ENCODE peak calls at places on chromosomes 2 and 18, in six cellular contexts. C is Karpas-422, L is left lung, B is psoas muscle, V is adrenal gland, Y is cardiac muscle cell. T is an unnamed sample.

GRCh38 chr2:90069290-90069894 is 1377.9 kb downstream of the RPIA start:
- DNase-seq in V (no peak), L (no peak), B (peak), C (peak), Y (peak), T (no peak)

GRCh38 chr2:46939596-46940359 is 24.2 kb upstream of the MCFD2 start:
- DNase-seq in V (peak), B (no peak), Y (no peak), C (no peak), L (no peak), T (no peak)

GRCh38 chr2:204654679-204655078 is 109.4 kb downstream of the PARD3B start:
- DNase-seq in V (no peak), B (no peak), L (no peak), C (no peak), Y (no peak), T (no peak)

GRCh38 chr2:14348247-14348646 is 284.3 kb upstream of the LRATD1 start:
- DNase-seq in B (no peak), C (no peak), V (no peak), Y (no peak), L (no peak), T (no peak)

GRCh38 chr2:103435010-103435409 is 673.2 kb downstream of the TMEM182 start:
- DNase-seq in C (no peak), V (no peak), Y (no peak), L (no peak), B (no peak), T (no peak)

GRCh38 chr2:134739879-134740301 is 21.1 kb upstream of the TMEM163 start:
- DNase-seq in Y (no peak), V (no peak), L (peak), C (peak), B (no peak), T (no peak)

GRCh38 chr2:234606906-234607305 is 110.0 kb upstream of the ARL4C start:
- DNase-seq in C (no peak), V (no peak), L (no peak), Y (no peak), B (no peak), T (no peak)

GRCh38 chr2:108988796-108989713 is at the start of gene EDAR:
- DNase-seq in V (peak), Y (peak), C (peak), L (no peak), B (no peak), T (no peak)

GRCh38 chr18:12057419-12058039 is 36.1 kb upstream of the ANKRD62 start:
- DNase-seq in C (no peak), B (no peak), V (no peak), Y (no peak), L (peak), T (no peak)

GRCh38 chr2:120940726-120941256 is 205.1 kb downstream of the GLI2 start:
- DNase-seq in Y (no peak), C (no peak), V (no peak), L (no peak), B (no peak), T (no peak)

GRCh38 chr2:157305713-157306110 is 19.9 kb downstream of the ERMN start:
- DNase-seq in C (no peak), L (no peak), B (no peak), Y (no peak), V (no peak), T (no peak)

GRCh38 chr2:38535745-38536506 is 66.8 kb downstream of the HNRNPLL start:
- DNase-seq in C (peak), V (peak), Y (peak), B (peak), L (peak), T (peak)

GRCh38 chr2:19124135-19124534 is 234.3 kb downstream of the OSR1 start:
- DNase-seq in B (no peak), L (no peak), C (no peak), Y (no peak), V (no peak), T (no peak)

GRCh38 chr2:60819155-60819862 is 62.1 kb upstream of the REL start:
- DNase-seq in L (peak), Y (no peak), C (no peak), B (no peak), V (peak), T (no peak)

GRCh38 chr18:10015941-10016819 is 102.4 kb downstream of the VAPA start:
- DNase-seq in V (no peak), C (no peak), Y (peak), B (no peak), L (no peak), T (no peak)

GRCh38 chr18:34697891-34698290 is 12.2 kb upstream of the DTNA start:
- DNase-seq in Y (no peak), B (no peak), V (no peak), C (no peak), L (no peak), T (no peak)

GRCh38 chr18:21499997-21500396 is 100.5 kb downstream of the ESCO1 start:
- DNase-seq in L (no peak), Y (no peak), C (no peak), B (no peak), V (no peak), T (no peak)

GRCh38 chr2:168089200-168089599 is 158.2 kb downstream of the STK39 start:
- DNase-seq in L (no peak), C (no peak), Y (no peak), B (no peak), V (no peak), T (no peak)

GRCh38 chr2:53945538-53945937 is 25.3 kb downstream of the PSME4 start:
- DNase-seq in Y (no peak), C (no peak), B (no peak), V (no peak), L (no peak), T (no peak)

GRCh38 chr2:239963646-239964205 is 61.4 kb downstream of the NDUFA10 start:
- DNase-seq in L (no peak), C (no peak), B (no peak), Y (no peak), V (no peak), T (no peak)

GRCh38 chr18:20988726-20989125 is 122.9 kb downstream of the ROCK1 start:
- DNase-seq in V (no peak), L (no peak), Y (no peak), B (no peak), C (no peak), T (no peak)

GRCh38 chr2:98903767-98904485 is 32.1 kb downstream of the CRACDL start:
- DNase-seq in B (no peak), Y (no peak), V (peak), C (no peak), L (peak), T (peak)

GRCh38 chr2:239316562-239317465 is 84.0 kb downstream of the HDAC4 start:
- DNase-seq in L (peak), B (peak), V (peak), C (no peak), Y (no peak), T (peak)

GRCh38 chr2:188378551-188378950 is 86.9 kb downstream of the GULP1 start:
- DNase-seq in B (no peak), V (no peak), L (no peak), Y (no peak), C (no peak), T (no peak)

GRCh38 chr2:227163998-227164744 is at the start of the genes COL4A3 and COL4A4:
- DNase-seq in B (peak), C (no peak), L (peak), V (peak), Y (peak), T (peak)

GRCh38 chr2:18855027-18855426 is 265.7 kb upstream of the NT5C1B start:
- DNase-seq in Y (no peak), V (no peak), L (no peak), C (no peak), B (no peak), T (no peak)

GRCh38 chr2:134479696-134480330 is 225.9 kb downstream of the MGAT5 start:
- DNase-seq in L (no peak), Y (no peak), V (peak), C (no peak), B (no peak), T (peak)

GRCh38 chr2:17133052-17133671 is 385.1 kb downstream of the RAD51AP2 start:
- DNase-seq in Y (no peak), L (no peak), B (no peak), C (no peak), V (no peak), T (no peak)

GRCh38 chr2:76642122-76642521 is 880.1 kb downstream of the LRRTM4 start:
- DNase-seq in Y (peak), V (no peak), L (no peak), C (no peak), B (no peak), T (no peak)

GRCh38 chr2:168529900-168530561 is 74.0 kb downstream of the CERS6 start:
- DNase-seq in C (no peak), Y (no peak), B (no peak), V (no peak), L (no peak), T (no peak)

GRCh38 chr2:50596521-50596920 is 435.4 kb downstream of the NRXN1 start:
- DNase-seq in L (no peak), V (no peak), C (no peak), B (no peak), Y (no peak), T (no peak)

GRCh38 chr2:218257390-218257981 is 3.3 kb upstream of the GPBAR1 start:
- DNase-seq in B (no peak), V (peak), C (peak), Y (no peak), L (peak), T (peak)

GRCh38 chr2:41723531-41723930 is 324.3 kb upstream of the PKDCC start:
- DNase-seq in Y (no peak), V (no peak), L (no peak), B (no peak), C (no peak), T (no peak)

GRCh38 chr2:45024600-45025291 is 15.5 kb upstream of the SIX2 start:
- DNase-seq in C (peak), B (peak), V (no peak), Y (no peak), L (peak), T (no peak)

GRCh38 chr2:234444888-234445287 is 52.0 kb downstream of the ARL4C start:
- DNase-seq in C (peak), B (peak), V (no peak), Y (no peak), L (peak), T (no peak)

GRCh38 chr2:83162421-83162820 is 1296.7 kb downstream of the SUCLG1 start:
- DNase-seq in V (no peak), Y (no peak), B (no peak), L (no peak), C (no peak), T (no peak)

GRCh38 chr2:157895531-157895930 is 19.4 kb upstream of the ACVR1 start:
- DNase-seq in B (no peak), Y (no peak), L (no peak), C (no peak), V (no peak), T (no peak)

GRCh38 chr2:109089602-109090300 is 39.3 kb upstream of the SH3RF3 start:
- DNase-seq in V (no peak), L (no peak), C (no peak), Y (no peak), B (no peak), T (no peak)

GRCh38 chr2:241797441-241798080 is 11.4 kb upstream of the NEU4 start:
- DNase-seq in V (no peak), B (peak), L (no peak), C (no peak), Y (no peak), T (peak)

GRCh38 chr18:78543201-78543725 is 436.4 kb upstream of the SALL3 start:
- DNase-seq in B (no peak), V (no peak), Y (no peak), C (no peak), L (no peak), T (no peak)

GRCh38 chr18:8734496-8734895 is 29.1 kb downstream of the MTCL1 start:
- DNase-seq in V (no peak), Y (no peak), C (no peak), L (no peak), B (no peak), T (no peak)

GRCh38 chr18:8735274-8735673 is 29.9 kb downstream of the MTCL1 start:
- DNase-seq in B (no peak), C (no peak), V (no peak), L (no peak), Y (no peak), T (no peak)

GRCh38 chr18:8726963-8727730 is 21.8 kb downstream of the MTCL1 start:
- DNase-seq in L (no peak), B (no peak), V (no peak), C (no peak), Y (no peak), T (no peak)

GRCh38 chr18:8730080-8730827 is 24.9 kb downstream of the MTCL1 start:
- DNase-seq in C (no peak), L (peak), B (peak), Y (no peak), V (peak), T (no peak)

DNA sequence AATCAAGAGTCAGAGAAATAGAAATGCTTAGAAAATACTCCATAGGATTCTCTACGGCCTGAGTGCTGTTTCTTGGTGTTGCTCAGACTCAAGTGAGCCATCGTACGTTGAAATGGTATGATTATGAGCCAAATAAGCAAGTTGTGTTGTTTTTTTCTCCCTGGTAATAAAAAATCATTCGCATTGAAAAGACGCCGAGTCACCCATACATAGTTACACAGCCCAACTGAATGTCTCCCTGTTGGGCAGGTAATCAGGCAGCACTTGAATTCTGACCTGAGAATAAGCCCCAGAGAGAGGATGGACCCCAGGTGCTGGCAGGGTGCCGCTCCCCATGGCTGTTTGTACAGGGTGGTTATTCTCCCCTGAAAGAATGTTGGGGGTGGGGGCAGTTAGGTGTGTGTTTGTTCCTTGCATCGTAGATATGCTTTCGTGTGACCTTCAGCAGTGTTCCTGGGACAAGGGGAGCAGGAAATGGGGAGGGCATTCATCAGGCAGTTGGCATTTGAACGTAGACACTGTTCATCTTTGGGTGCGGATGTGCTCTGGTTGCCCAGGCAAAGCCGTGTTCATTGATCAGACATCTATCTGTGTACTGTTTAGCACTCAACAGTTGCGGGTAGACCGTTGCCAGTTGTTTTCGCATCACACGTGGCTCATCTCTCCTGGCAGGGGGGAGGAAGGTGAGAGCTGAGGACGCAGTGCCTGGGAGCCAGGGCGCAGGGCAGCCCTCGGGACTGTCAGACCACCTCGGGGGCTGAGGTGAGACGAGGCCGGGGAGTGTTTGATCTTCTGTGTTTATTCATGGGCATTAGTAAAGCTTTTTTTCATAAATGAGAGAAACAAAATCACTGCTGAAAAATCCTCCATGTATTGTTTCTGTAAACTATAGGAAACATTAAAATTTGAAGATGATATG is 27.3 kb downstream of the MTCL1 start:
- DNase-seq in Y (no peak), C (no peak), B (no peak), V (no peak), L (no peak), T (no peak)
- H3K4me3 ChIP-seq in Y (no peak), C (no peak), B (no peak), V (no peak), L (no peak), T (no peak)

GRCh38 chr18:72543362-72544055 is 633 bp downstream of the CBLN2 start:
- DNase-seq in B (no peak), Y (peak), L (no peak), V (no peak), C (no peak), T (no peak)

GRCh38 chr18:72539861-72540260 is 4.3 kb downstream of the CBLN2 start:
- DNase-seq in L (no peak), V (no peak), Y (no peak), B (no peak), C (no peak), T (no peak)

GRCh38 chr18:72541871-72542690 is 2.1 kb downstream of the CBLN2 start:
- DNase-seq in L (no peak), Y (peak), C (no peak), B (no peak), V (no peak), T (no peak)

GRCh38 chr18:72542993-72543361 is 1.2 kb downstream of the CBLN2 start:
- DNase-seq in L (no peak), V (no peak), C (no peak), B (no peak), Y (peak), T (no peak)

GRCh38 chr18:72544092-72544886 is at the start of gene CBLN2:
- DNase-seq in C (peak), Y (peak), L (peak), B (no peak), V (peak), T (no peak)
- H3K4me3 ChIP-seq in C (no peak), Y (peak), L (peak), B (no peak), V (no peak), T (peak)

DNA sequence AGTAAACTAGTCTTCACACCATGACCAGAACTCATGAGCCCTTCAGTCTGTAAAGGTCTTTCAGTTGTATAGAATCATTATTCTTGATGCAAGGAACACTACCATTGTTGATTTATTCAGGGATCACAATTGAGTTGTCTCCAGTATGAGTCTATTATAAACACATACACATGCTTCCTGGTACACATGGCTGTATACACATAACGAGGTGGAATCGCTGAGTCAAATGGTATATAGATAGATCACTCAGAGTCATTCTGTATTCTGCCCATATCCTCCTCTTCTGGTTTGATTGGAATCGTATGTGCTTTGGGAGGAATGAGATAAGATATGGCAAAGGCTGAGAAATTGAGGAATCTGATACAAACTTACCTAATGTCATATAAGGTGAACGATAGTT is 216.0 kb downstream of the UBE2E3 start:
- DNase-seq in L (no peak), Y (no peak), B (no peak), C (no peak), V (no peak), T (no peak)
- H3K4me3 ChIP-seq in L (no peak), Y (no peak), B (no peak), C (no peak), V (no peak), T (no peak)

GRCh38 chr2:216429403-216429802 is 17.1 kb downstream of the SMARCAL1 start:
- DNase-seq in C (no peak), V (no peak), L (no peak), B (no peak), Y (no peak), T (no peak)
- H3K4me3 ChIP-seq in C (no peak), V (no peak), L (no peak), B (no peak), Y (no peak), T (no peak)

DNA sequence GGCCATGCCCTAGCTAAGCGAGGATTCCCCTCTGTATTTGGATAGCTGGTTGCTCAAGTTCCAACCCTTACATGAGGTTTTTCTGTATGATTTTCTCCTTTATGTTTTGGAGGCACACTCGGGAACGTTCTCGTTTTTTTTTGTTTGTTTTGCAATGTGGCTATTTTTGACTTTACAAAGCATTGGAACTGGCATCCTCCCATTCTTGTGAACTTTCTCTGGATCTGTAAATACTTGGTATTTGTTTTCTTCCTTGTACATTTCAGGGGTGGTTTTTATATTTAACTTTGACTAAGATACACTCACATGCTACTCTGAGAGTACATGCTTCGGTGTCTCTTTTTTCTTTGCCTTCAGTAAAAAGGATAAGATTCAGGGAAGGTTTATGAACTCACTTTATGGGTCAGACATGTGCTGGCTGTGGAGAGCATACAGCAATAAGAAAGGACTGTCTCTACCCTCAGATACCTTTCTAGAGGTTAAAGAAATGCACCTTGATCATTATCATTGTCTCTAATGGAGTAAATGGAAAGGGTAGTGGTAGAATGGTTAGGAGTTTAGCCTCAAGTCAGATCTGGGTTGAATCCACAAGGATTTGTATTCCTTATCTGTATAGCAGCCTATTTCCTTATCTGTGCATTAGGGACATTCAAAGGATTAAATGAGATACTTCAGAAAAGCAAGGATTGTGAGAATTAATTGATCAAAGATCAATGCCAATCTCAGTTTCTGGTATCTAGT is 61.9 kb downstream of the MEIS1 start:
- DNase-seq in L (no peak), V (no peak), B (no peak), C (no peak), Y (no peak), T (no peak)
- H3K4me3 ChIP-seq in L (no peak), V (no peak), B (no peak), C (no peak), Y (no peak), T (no peak)

DNA sequence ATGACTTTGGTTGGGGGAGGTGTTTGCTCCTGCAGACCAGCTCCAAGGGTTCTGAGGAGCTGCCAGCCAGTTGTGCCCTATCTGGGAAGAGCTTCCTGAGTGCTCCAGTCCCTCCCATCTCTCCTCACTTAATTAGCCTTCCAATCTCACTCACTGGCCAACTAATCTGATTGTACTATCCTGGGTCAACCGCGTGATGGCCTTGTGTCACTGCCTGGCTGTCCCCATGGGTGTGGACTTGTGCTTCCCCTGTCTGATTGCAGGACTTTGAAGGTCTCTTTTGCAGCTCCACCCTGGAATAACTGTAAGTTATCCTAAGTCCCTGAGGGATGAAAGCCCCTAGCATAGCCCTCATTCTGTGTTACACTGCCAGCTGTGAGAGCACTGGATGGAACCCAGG is 65.0 kb downstream of the SLC4A5 start:
- DNase-seq in V (peak), L (no peak), B (no peak), Y (no peak), C (no peak), T (no peak)
- H3K4me3 ChIP-seq in V (no peak), L (no peak), B (no peak), Y (no peak), C (no peak), T (no peak)

DNA sequence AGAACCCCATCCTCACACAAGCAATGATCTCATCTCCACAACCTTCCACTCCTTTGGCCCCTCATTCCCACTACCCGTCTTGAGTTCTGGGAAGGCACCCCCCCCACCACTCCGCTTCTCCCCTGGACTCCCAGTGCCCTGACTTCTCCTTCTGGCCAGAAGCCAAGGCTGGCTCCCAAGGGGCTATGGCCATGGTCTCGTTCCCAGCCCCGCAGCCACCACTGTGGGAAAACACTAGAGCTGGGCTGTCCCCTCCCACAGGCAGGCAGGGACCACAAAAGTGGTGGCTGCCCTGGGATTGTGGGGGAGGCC is 1.5 kb upstream of the ANKRD39 start:
- DNase-seq in C (no peak), B (peak), Y (no peak), V (peak), L (no peak), T (peak)
- H3K4me3 ChIP-seq in C (no peak), B (no peak), Y (no peak), V (no peak), L (no peak), T (no peak)